ENCODE peak calls at places on chromosome 13, in ten cellular contexts. O is pancreas, R is uterus, T is AG09319, B is fibroblast of the aortic adventitia, U is B cell, N is OCI-LY7, J is AG04450, H is lower lobe of right lung, K is thyroid gland. D is an unnamed sample.

GRCh38 chr13:64029343-64030093 is 2613.9 kb upstream of the PCDH20 start:
- DNase-seq in O (no peak), R (no peak), T (no peak), B (no peak), U (no peak), N (no peak), J (no peak), H (peak), K (peak), D (no peak)

GRCh38 chr13:40069173-40070044 is 413.9 kb downstream of the COG6 start:
- DNase-seq in O (peak), R (peak), T (peak), B (peak), U (peak), N (peak), J (peak), H (peak), K (peak), D (peak)

GRCh38 chr13:23579886-23580706 is 9.9 kb downstream of the TNFRSF19 start:
- DNase-seq in O (no peak), R (no peak), T (no peak), B (no peak), U (no peak), N (no peak), J (no peak), H (no peak), K (no peak), D (no peak)

GRCh38 chr13:97125051-97125809 is 96.9 kb upstream of the MBNL2 start:
- DNase-seq in O (peak), R (peak), T (peak), B (peak), U (no peak), N (no peak), J (no peak), H (no peak), K (peak), D (peak)

GRCh38 chr13:113402471-113403254 is 38.7 kb upstream of the GRTP1 start:
- DNase-seq in O (no peak), R (no peak), T (no peak), B (no peak), U (no peak), N (no peak), J (no peak), H (peak), K (no peak), D (no peak)

GRCh38 chr13:42575938-42576337 is 2.0 kb downstream of the TNFSF11 start:
- DNase-seq in O (no peak), R (no peak), T (no peak), B (no peak), U (no peak), N (no peak), J (no peak), H (no peak), K (no peak), D (no peak)

GRCh38 chr13:20472531-20472930 is 53.1 kb downstream of the CRYL1 start:
- DNase-seq in O (no peak), R (no peak), T (no peak), B (no peak), U (no peak), N (no peak), J (no peak), H (no peak), K (no peak), D (no peak)

GRCh38 chr13:91312324-91312723 is 35.2 kb upstream of the MIR17HG start:
- DNase-seq in O (no peak), R (no peak), T (no peak), B (no peak), U (no peak), N (peak), J (no peak), H (no peak), K (no peak), D (no peak)

GRCh38 chr13:103812966-103813365 is 746.7 kb upstream of the SLC10A2 start:
- DNase-seq in O (no peak), R (no peak), T (no peak), B (no peak), U (no peak), N (no peak), J (no peak), H (no peak), K (no peak), D (no peak)

GRCh38 chr13:29621401-29621800 is 25.9 kb upstream of the SLC7A1 start:
- DNase-seq in O (no peak), R (no peak), T (no peak), B (no peak), U (no peak), N (no peak), J (no peak), H (no peak), K (no peak), D (peak)

GRCh38 chr13:51683537-51684050 is 99.3 kb downstream of the WDFY2 start:
- DNase-seq in O (no peak), R (no peak), T (no peak), B (no peak), U (no peak), N (no peak), J (no peak), H (no peak), K (no peak), D (no peak)

GRCh38 chr13:35139591-35139990 is 197.5 kb downstream of the NBEA start:
- DNase-seq in O (no peak), R (no peak), T (no peak), B (peak), U (no peak), N (no peak), J (no peak), H (no peak), K (no peak), D (no peak)

GRCh38 chr13:47796816-47797215 is 204.3 kb downstream of the SUCLA2 start:
- DNase-seq in O (no peak), R (no peak), T (no peak), B (no peak), U (no peak), N (no peak), J (no peak), H (no peak), K (no peak), D (no peak)

GRCh38 chr13:58087566-58087965 is 456.0 kb downstream of the PCDH17 start:
- DNase-seq in O (no peak), R (no peak), T (no peak), B (no peak), U (no peak), N (no peak), J (no peak), H (no peak), K (no peak), D (no peak)

GRCh38 chr13:28685892-28686291 is 27.0 kb downstream of the POMP start:
- DNase-seq in O (no peak), R (no peak), T (no peak), B (no peak), U (no peak), N (no peak), J (no peak), H (no peak), K (no peak), D (no peak)

GRCh38 chr13:44142911-44143665 is 230.5 kb upstream of the SERP2 start:
- DNase-seq in O (no peak), R (no peak), T (no peak), B (peak), U (no peak), N (no peak), J (no peak), H (no peak), K (no peak), D (no peak)

GRCh38 chr13:74206061-74206561 is 71.9 kb upstream of the KLF12 start:
- DNase-seq in O (no peak), R (no peak), T (peak), B (peak), U (no peak), N (no peak), J (peak), H (no peak), K (no peak), D (peak)

GRCh38 chr13:20495087-20496023 is 30.3 kb downstream of the CRYL1 start:
- DNase-seq in O (peak), R (peak), T (peak), B (peak), U (peak), N (peak), J (peak), H (no peak), K (peak), D (peak)

GRCh38 chr13:111216166-111216960 is 101.3 kb downstream of the ARHGEF7 start:
- DNase-seq in O (peak), R (no peak), T (no peak), B (peak), U (peak), N (peak), J (no peak), H (no peak), K (peak), D (no peak)

GRCh38 chr13:49711218-49711863 is 20.1 kb upstream of the EBPL start:
- DNase-seq in O (no peak), R (no peak), T (no peak), B (peak), U (no peak), N (no peak), J (peak), H (no peak), K (no peak), D (peak)

GRCh38 chr13:106238690-106239089 is 296.8 kb downstream of the EFNB2 start:
- DNase-seq in O (no peak), R (no peak), T (no peak), B (no peak), U (no peak), N (no peak), J (no peak), H (no peak), K (no peak), D (no peak)

GRCh38 chr13:60139272-60139671 is 24.5 kb downstream of the DIAPH3 start:
- DNase-seq in O (no peak), R (no peak), T (no peak), B (no peak), U (no peak), N (no peak), J (no peak), H (no peak), K (no peak), D (peak)

GRCh38 chr13:65656740-65657329 is 1573.3 kb downstream of the PCDH9 start:
- DNase-seq in O (no peak), R (no peak), T (no peak), B (peak), U (no peak), N (peak), J (no peak), H (no peak), K (no peak), D (no peak)

GRCh38 chr13:70310720-70311119 is 202.5 kb upstream of the KLHL1 start:
- DNase-seq in O (peak), R (no peak), T (no peak), B (no peak), U (no peak), N (peak), J (no peak), H (no peak), K (no peak), D (no peak)

GRCh38 chr13:30159446-30159839 is 147.9 kb downstream of the KATNAL1 start:
- DNase-seq in O (no peak), R (no peak), T (no peak), B (peak), U (no peak), N (no peak), J (peak), H (no peak), K (no peak), D (peak)

GRCh38 chr13:51958217-51958547 is 53.1 kb downstream of the ATP7B start:
- DNase-seq in O (no peak), R (no peak), T (no peak), B (no peak), U (no peak), N (no peak), J (no peak), H (no peak), K (no peak), D (no peak)

GRCh38 chr13:101258071-101258470 is 158.2 kb downstream of the NALCN start:
- DNase-seq in O (no peak), R (no peak), T (peak), B (peak), U (no peak), N (no peak), J (no peak), H (no peak), K (no peak), D (peak)

GRCh38 chr13:105165449-105166125 is 1369.9 kb downstream of the EFNB2 start:
- DNase-seq in O (no peak), R (no peak), T (no peak), B (no peak), U (no peak), N (no peak), J (no peak), H (peak), K (peak), D (no peak)
- TF ChIP-seq CTCF in O (no peak), R (no peak), T (no peak), B (no peak), U (no peak), N (no peak), J (no peak), H (no peak), K (no peak), D (no peak)

GRCh38 chr13:45464141-45464686 is 525 bp upstream of the COG3 start:
- DNase-seq in O (peak), R (no peak), T (no peak), B (no peak), U (no peak), N (no peak), J (no peak), H (no peak), K (peak), D (no peak)
- TF ChIP-seq CTCF in O (no peak), R (no peak), T (no peak), B (no peak), U (no peak), N (peak), J (no peak), H (no peak), K (no peak), D (no peak)

GRCh38 chr13:109767023-109767422 is 19.4 kb downstream of the IRS2 start:
- DNase-seq in O (no peak), R (no peak), T (no peak), B (no peak), U (no peak), N (no peak), J (no peak), H (no peak), K (no peak), D (no peak)

GRCh38 chr13:109764045-109764444 is 22.3 kb downstream of the IRS2 start:
- DNase-seq in O (no peak), R (no peak), T (no peak), B (no peak), U (no peak), N (no peak), J (no peak), H (no peak), K (no peak), D (no peak)

GRCh38 chr13:109762791-109763190 is 23.6 kb downstream of the IRS2 start:
- DNase-seq in O (no peak), R (no peak), T (no peak), B (no peak), U (no peak), N (no peak), J (no peak), H (no peak), K (no peak), D (no peak)

GRCh38 chr13:109761695-109762094 is 24.7 kb downstream of the IRS2 start:
- DNase-seq in O (no peak), R (no peak), T (no peak), B (no peak), U (no peak), N (no peak), J (no peak), H (no peak), K (no peak), D (no peak)

DNA sequence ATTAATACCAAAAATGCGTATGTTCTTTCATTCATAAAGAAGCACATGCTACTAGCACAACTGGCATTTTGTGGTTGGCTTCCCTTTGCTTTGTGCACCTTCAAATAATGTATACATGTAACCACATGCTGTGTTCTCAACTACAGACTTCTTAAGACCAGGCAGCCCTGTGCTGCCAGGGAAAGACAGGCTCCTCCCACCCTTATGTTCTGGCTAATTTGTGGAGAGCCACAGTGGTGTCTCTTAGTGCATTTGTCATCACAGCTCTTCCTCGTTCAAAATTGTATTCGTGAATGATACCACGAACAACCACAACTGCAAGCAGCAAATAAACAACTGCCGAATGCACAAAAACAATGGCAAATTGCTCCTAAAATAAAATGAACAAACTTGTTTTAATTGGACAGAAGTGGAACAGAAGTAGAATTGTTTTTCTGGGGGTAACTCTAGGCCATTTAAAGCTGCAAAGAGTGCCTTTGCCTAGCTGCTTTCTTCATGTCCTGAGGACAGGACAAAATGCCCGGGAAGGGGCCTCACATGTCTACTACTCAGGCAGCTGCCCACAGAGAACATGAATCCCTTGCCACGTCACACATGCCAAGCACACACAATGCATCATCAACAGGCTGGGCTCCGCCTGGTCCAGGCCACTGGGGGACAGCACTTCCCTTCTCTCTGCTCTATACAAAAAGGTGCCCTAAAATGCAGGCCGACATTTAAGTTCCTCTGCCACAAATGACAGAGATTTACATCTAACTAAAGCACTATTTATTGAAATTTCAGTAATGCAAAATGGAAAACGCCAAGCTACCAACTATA is 21.7 kb downstream of the IRS2 start:
- DNase-seq in O (no peak), R (no peak), T (no peak), B (no peak), U (no peak), N (no peak), J (no peak), H (no peak), K (no peak), D (peak)
- TF ChIP-seq CTCF in O (no peak), R (no peak), T (peak), B (no peak), U (no peak), N (no peak), J (no peak), H (peak), K (no peak), D (peak)

GRCh38 chr13:90232291-90232690 is 1115.2 kb upstream of the MIR17HG start:
- DNase-seq in O (no peak), R (no peak), T (no peak), B (no peak), U (no peak), N (no peak), J (no peak), H (no peak), K (no peak), D (no peak)

GRCh38 chr13:90238433-90238832 is 1109.1 kb upstream of the MIR17HG start:
- DNase-seq in O (no peak), R (no peak), T (no peak), B (peak), U (no peak), N (no peak), J (no peak), H (no peak), K (no peak), D (no peak)

GRCh38 chr13:90230311-90230710 is 1117.2 kb upstream of the MIR17HG start:
- DNase-seq in O (no peak), R (no peak), T (no peak), B (no peak), U (no peak), N (no peak), J (no peak), H (no peak), K (no peak), D (no peak)

GRCh38 chr13:90237852-90238251 is 1109.6 kb upstream of the MIR17HG start:
- DNase-seq in O (no peak), R (no peak), T (no peak), B (no peak), U (no peak), N (no peak), J (no peak), H (no peak), K (no peak), D (no peak)

GRCh38 chr13:90233933-90234672 is 1113.4 kb upstream of the MIR17HG start:
- DNase-seq in O (no peak), R (no peak), T (no peak), B (peak), U (no peak), N (no peak), J (no peak), H (no peak), K (no peak), D (no peak)
- TF ChIP-seq CTCF in O (no peak), R (no peak), T (no peak), B (no peak), U (no peak), N (peak), J (no peak), H (no peak), K (no peak), D (peak)

GRCh38 chr13:72296246-72296645 is 429.2 kb upstream of the DACH1 start:
- DNase-seq in O (no peak), R (no peak), T (no peak), B (no peak), U (no peak), N (no peak), J (no peak), H (no peak), K (no peak), D (no peak)

GRCh38 chr13:72293206-72293605 is 426.2 kb upstream of the DACH1 start:
- DNase-seq in O (no peak), R (no peak), T (no peak), B (no peak), U (no peak), N (no peak), J (no peak), H (no peak), K (no peak), D (no peak)

GRCh38 chr13:72295173-72295572 is 428.2 kb upstream of the DACH1 start:
- DNase-seq in O (no peak), R (no peak), T (no peak), B (peak), U (no peak), N (no peak), J (no peak), H (no peak), K (no peak), D (no peak)

DNA sequence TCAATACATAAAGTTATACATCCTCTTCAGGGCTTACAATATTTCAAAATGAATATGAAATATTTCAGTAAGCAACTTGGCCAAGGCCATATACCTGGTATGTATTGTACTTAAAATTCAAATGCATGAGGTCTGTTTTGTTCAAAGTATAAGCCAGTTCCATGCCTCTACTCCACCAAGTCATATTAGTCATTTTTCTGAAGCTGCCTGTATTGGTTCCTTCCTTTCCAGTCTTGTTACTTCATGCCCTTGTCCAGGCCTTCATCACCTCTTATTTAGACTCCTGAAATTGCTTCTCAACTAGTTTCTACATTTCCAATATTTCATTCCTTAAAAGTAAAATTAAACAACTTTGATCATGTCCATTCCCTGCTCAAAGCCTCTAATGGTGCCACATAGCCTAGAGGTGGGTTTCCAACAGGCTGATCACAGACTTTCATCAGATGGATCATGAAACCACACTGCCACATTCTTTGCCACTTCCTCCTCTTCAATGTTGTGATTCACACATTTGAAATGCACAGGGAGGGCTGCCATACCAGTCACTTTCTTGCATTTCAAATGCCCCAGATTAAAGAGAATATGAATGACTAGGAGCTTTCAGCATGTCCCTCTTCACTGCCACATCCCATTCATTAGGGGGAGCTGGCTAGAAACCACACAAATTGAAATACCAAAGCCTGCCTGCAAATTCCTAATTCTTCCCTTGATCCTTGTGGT is 424.1 kb upstream of the DACH1 start:
- DNase-seq in O (no peak), R (no peak), T (no peak), B (peak), U (no peak), N (no peak), J (no peak), H (no peak), K (no peak), D (peak)
- TF ChIP-seq CTCF in O (no peak), R (no peak), T (peak), B (no peak), U (no peak), N (no peak), J (no peak), H (no peak), K (no peak), D (no peak)

D was measured in HFFc6.